ENCODE peak calls at places on chromosomes 2 and 18, in nine cellular contexts. M, A, W, Q, T, N, K, E and L are unnamed samples.

GRCh38 chr2:181892795-181893435 is 1.4 kb downstream of the ITPRID2 start:
- DNase-seq in M (peak), A (no peak), W (no peak), Q (no peak), T (no peak), N (no peak), K (peak), E (peak), L (no peak)

GRCh38 chr18:58314284-58314683 is 270.3 kb downstream of the NEDD4L start:
- DNase-seq in M (no peak), A (no peak), W (no peak), Q (no peak), T (no peak), N (no peak), K (peak), E (peak), L (no peak)

GRCh38 chr18:10051877-10052631 is 138.2 kb downstream of the VAPA start:
- DNase-seq in M (no peak), A (no peak), W (no peak), Q (no peak), T (no peak), N (no peak), K (peak), E (peak), L (no peak)

GRCh38 chr2:209974566-209974965 is 27.9 kb upstream of the RPE start:
- DNase-seq in M (no peak), A (no peak), W (no peak), Q (no peak), T (no peak), N (no peak), K (no peak), E (no peak), L (no peak)

GRCh38 chr2:118059919-118060478 is 28.3 kb upstream of the INSIG2 start:
- DNase-seq in M (no peak), A (no peak), W (no peak), Q (no peak), T (no peak), N (peak), K (peak), E (peak), L (no peak)

GRCh38 chr2:220946552-220946951 is 625.6 kb downstream of the EPHA4 start:
- DNase-seq in M (no peak), A (no peak), W (no peak), Q (no peak), T (no peak), N (no peak), K (no peak), E (peak), L (no peak)

GRCh38 chr18:13611058-13611615 is 115.2 kb downstream of the FAM210A start:
- DNase-seq in M (no peak), A (peak), W (peak), Q (no peak), T (peak), N (peak), K (peak), E (peak), L (no peak)

GRCh38 chr2:18119883-18120282 is 241.4 kb downstream of the KCNS3 start:
- DNase-seq in M (no peak), A (no peak), W (no peak), Q (no peak), T (no peak), N (no peak), K (peak), E (peak), L (no peak)

GRCh38 chr2:126634273-126634861 is 21.6 kb upstream of the GYPC start:
- DNase-seq in M (no peak), A (peak), W (no peak), Q (peak), T (peak), N (peak), K (peak), E (peak), L (peak)

GRCh38 chr2:98087447-98088065 is 589 bp downstream of the VWA3B start:
- DNase-seq in M (no peak), A (no peak), W (no peak), Q (no peak), T (no peak), N (peak), K (peak), E (no peak), L (no peak)

GRCh38 chr2:200300650-200301314 is 5.7 kb upstream of the SPATS2L start:
- DNase-seq in M (peak), A (no peak), W (no peak), Q (no peak), T (no peak), N (no peak), K (peak), E (peak), L (no peak)

DNA sequence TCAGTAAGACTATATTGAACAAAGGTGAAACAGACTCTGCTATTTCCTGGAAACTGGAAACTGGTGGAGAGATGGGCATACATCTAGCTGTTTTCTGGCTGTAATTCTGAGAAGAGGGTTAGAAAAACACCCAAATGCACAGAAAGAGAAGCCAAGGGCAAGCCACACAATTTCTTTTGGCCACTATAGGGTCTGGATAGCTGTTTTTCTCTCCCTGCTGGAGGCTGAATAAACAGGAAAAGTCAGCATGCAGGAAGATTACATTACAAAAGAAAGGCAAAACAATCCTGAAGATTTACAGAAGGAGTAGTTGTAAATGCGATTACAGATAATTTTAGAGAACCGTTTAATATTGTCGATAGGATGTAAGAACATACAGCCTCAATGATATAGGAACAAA is 186.2 kb upstream of the REG3G start:
- DNase-seq in M (no peak), A (peak), W (no peak), Q (no peak), T (no peak), N (no peak), K (no peak), E (no peak), L (no peak)
- TF ChIP-seq CTCF in M (no peak), A (no peak), W (no peak), Q (no peak), T (no peak), N (no peak), K (no peak), E (no peak), L (no peak)

DNA sequence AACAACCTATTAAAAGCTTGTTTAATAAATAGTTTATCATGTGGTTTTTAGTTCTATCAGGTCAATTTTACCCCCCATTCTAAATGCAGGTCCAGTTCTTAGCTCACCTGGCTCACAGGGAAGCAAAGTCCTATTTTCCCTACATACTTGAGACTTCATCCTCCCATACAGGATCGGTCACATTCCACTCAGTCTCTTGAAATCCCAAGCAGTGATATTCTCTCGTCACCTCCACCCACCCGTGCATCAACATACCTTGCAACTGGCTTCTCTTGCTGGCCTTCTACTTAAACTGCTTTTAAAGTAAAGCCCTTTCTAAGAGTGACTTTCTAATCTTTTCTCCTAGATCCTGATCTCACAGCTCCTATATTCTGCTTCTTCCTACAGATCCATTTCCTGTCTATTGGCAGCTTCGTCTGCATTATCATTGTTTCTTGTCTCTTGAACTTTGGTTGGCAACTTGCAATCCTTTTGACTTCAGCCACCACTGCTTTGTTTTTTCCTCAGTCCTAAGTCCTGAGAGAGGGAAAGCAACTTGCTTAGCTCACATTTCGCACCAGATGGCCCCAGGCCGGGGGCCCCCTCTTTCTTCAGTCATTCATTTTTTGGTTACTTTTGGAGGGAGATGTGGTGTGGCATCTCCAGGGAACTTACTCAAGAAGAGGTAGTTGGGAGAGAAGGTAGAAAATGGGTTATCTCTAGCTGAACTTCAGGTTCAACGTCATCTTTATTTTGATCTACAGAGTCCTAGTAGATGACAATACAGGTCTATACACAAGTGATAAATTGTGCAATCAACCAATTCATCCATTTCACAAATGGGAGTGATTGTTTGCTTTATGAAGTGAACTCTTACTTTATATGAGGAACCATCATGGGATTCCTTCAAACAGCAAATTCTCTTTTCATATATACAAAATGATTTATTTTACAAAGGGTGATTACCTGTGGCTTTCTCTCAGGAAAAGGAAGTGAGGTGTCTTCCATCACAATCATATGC is 23.9 kb upstream of the NCOA1 start:
- DNase-seq in M (no peak), A (no peak), W (no peak), Q (no peak), T (no peak), N (no peak), K (no peak), E (no peak), L (no peak)
- TF ChIP-seq CTCF in M (no peak), A (no peak), W (no peak), Q (no peak), T (no peak), N (no peak), K (no peak), E (no peak), L (no peak)

GRCh38 chr2:19689769-19690168 is 212.0 kb downstream of the TTC32 start:
- DNase-seq in M (no peak), A (no peak), W (no peak), Q (no peak), T (no peak), N (no peak), K (no peak), E (no peak), L (no peak)

GRCh38 chr2:19688059-19688458 is 213.7 kb downstream of the TTC32 start:
- DNase-seq in M (no peak), A (no peak), W (no peak), Q (no peak), T (no peak), N (no peak), K (no peak), E (no peak), L (no peak)

GRCh38 chr2:19685713-19686112 is 216.1 kb downstream of the TTC32 start:
- DNase-seq in M (no peak), A (peak), W (no peak), Q (no peak), T (no peak), N (no peak), K (no peak), E (no peak), L (no peak)

GRCh38 chr2:19686439-19686838 is 215.3 kb downstream of the TTC32 start:
- DNase-seq in M (no peak), A (peak), W (no peak), Q (no peak), T (no peak), N (no peak), K (no peak), E (no peak), L (no peak)

DNA sequence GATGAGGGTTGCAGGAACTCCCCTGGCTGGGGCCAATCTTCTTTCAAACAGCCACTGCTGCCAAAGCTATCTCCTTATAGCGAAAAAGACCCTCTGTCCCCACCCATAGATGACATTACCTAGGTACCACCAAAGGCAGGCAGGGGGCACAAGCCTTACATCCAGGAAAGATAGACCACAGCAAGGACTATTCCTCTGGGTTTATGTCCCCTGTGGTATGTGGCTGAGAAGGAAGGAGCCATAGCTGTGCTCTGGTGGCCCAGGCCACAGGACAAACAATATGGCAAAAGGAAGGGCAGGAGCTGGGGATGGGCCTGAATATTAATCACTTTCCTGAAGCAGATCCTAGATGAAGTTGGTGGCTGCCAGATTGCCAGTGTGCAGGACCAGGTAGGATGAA is 214.5 kb downstream of the TTC32 start:
- DNase-seq in M (no peak), A (peak), W (no peak), Q (no peak), T (no peak), N (no peak), K (no peak), E (no peak), L (no peak)
- TF ChIP-seq CTCF in M (no peak), A (peak), W (no peak), Q (no peak), T (no peak), N (no peak), K (no peak), E (no peak), L (no peak)

GRCh38 chr2:28471214-28471613 is 24.6 kb upstream of the PLB1 start:
- DNase-seq in M (no peak), A (peak), W (no peak), Q (no peak), T (no peak), N (no peak), K (no peak), E (no peak), L (no peak)

GRCh38 chr2:28470759-28471158 is 25.1 kb upstream of the PLB1 start:
- DNase-seq in M (no peak), A (no peak), W (no peak), Q (no peak), T (no peak), N (no peak), K (no peak), E (no peak), L (no peak)

GRCh38 chr2:28471701-28472236 is 24.1 kb upstream of the PLB1 start:
- DNase-seq in M (no peak), A (no peak), W (no peak), Q (no peak), T (no peak), N (no peak), K (no peak), E (no peak), L (no peak)

GRCh38 chr2:28469304-28469703 is 26.6 kb upstream of the PLB1 start:
- DNase-seq in M (no peak), A (no peak), W (no peak), Q (no peak), T (no peak), N (no peak), K (peak), E (peak), L (no peak)

GRCh38 chr2:28469947-28470585 is 25.8 kb upstream of the PLB1 start:
- DNase-seq in M (no peak), A (no peak), W (no peak), Q (no peak), T (no peak), N (no peak), K (no peak), E (no peak), L (no peak)
- TF ChIP-seq CTCF in M (no peak), A (no peak), W (no peak), Q (no peak), T (no peak), N (no peak), K (no peak), E (no peak), L (no peak)

GRCh38 chr18:7755753-7756475 is 188.8 kb downstream of the PTPRM start:
- DNase-seq in M (no peak), A (no peak), W (no peak), Q (no peak), T (no peak), N (no peak), K (peak), E (no peak), L (no peak)
- TF ChIP-seq CTCF in M (no peak), A (peak), W (no peak), Q (no peak), T (no peak), N (no peak), K (peak), E (peak), L (no peak)

GRCh38 chr18:75161629-75162028 is 47.3 kb downstream of the PTGR3 start:
- DNase-seq in M (peak), A (peak), W (no peak), Q (peak), T (peak), N (peak), K (no peak), E (peak), L (no peak)
- TF ChIP-seq CTCF in M (no peak), A (no peak), W (no peak), Q (no peak), T (peak), N (no peak), K (no peak), E (no peak), L (no peak)

DNA sequence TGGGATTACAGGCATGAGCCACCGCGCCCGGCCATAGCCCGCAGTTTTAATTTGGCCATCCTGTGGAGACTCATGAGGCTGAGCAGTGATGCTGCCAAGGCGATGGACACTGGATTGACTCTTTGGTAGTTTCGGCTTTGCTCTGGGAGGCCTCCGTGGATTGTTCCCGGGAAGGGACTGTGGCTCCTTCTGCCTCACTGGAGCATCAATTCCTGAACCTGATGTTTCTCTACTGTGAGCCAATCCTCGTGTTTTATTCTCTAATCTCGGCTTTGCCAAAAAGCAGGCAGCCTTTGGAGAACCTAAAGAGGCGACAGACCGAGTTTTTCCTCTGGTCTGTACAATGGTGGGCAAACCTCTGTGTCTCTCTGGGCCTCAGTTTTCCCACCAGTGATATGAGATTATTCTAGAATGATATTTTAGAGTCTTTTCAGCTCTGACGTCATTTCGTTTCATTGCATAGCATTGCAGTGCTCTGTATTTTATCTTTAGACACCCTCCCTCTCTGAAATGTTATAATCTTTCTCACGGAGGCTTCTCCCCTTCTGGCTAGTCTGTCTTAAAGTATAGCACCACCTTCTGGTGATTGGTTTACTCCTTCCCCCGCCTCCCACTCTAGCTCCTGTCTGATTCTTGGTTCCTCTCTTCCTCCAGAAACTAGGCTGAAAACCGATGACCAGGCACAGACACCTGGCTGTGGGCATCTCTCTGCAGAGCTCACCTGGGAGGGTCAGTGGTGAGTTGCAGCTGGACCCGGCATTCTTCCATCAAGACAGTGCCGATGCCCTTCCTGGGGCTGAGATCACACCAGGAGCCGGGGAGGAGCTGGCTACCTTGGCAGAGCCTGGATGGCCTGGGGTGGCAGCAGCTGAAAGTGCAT is 341.3 kb downstream of the MYCN start:
- DNase-seq in M (peak), A (peak), W (no peak), Q (no peak), T (peak), N (no peak), K (peak), E (no peak), L (peak)
- TF ChIP-seq CTCF in M (peak), A (peak), W (no peak), Q (no peak), T (peak), N (no peak), K (no peak), E (no peak), L (peak)

DNA sequence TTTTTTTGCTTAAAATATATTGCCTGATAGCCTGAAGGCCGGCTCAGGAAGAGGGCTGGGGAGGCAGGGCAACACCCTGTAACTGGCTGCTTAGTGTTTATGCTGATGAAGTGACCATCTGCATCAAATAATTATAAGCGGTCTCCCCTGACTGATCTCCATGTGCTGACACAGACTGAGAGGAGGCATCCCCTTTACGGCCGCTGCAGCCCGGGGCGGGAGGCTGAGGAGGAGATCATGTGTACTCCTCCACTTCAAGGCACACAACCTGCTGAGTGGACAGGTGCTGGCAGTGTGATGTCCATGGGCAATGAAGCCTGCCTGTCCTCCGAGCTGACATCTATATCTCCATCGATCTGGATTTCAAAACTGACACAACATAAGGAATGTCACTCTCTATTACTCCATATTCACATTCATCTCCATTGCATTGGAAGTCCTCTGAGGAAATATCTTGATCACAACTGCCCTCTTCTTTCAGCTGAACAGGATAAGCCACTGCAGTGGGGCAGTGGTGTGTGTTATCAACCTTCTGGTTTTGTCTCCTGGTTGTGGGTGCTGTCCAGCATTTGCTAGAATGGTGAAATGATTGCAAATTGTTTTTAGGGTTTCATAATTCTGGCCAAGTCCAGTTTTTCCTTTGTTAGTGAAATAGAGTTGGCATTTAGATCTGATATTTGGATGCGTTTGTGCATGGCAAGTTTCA is 143.5 kb downstream of the AQP4 start:
- DNase-seq in M (no peak), A (no peak), W (no peak), Q (no peak), T (no peak), N (no peak), K (no peak), E (no peak), L (peak)
- TF ChIP-seq CTCF in M (no peak), A (no peak), W (no peak), Q (no peak), T (no peak), N (no peak), K (no peak), E (no peak), L (no peak)